ENCODE peak calls at places on chromosomes 2 and 18, in seven cellular contexts. One of them, this sample, is unnamed.

GRCh38 chr2:126668254-126668653 is 12.3 kb downstream of the GYPC start:
- DNase-seq in body of pancreas: no peak
- DNase-seq in activated T-helper 9 cell treated with anti-CD3 and anti-CD28 coated beads, Interleukin-2, amount 50 U/mL, for 16 hours: no peak
- DNase-seq in left ventricle myocardium superior: no peak
- DNase-seq in stimulated activated CD4-positive, alpha-beta T cell treated with anti-CD3 and anti-CD28 coated beads, Interleukin-2, amount 100 ng/mL, for 48 hours: no peak
- DNase-seq in LoVo: no peak
- DNase-seq in stimulated activated CD8-positive, alpha-beta memory T cell treated with anti-CD3 and anti-CD28 coated beads, Interleukin-15, amount 100 ng/mL, for 1 hour: no peak
- DNase-seq in this sample: no peak

GRCh38 chr2:6971502-6971901 is 54.3 kb downstream of the RNF144A start:
- DNase-seq in activated T-helper 9 cell treated with anti-CD3 and anti-CD28 coated beads, Interleukin-2, amount 50 U/mL, for 16 hours: no peak
- DNase-seq in LoVo: no peak
- DNase-seq in left ventricle myocardium superior: no peak
- DNase-seq in stimulated activated CD8-positive, alpha-beta memory T cell treated with anti-CD3 and anti-CD28 coated beads, Interleukin-15, amount 100 ng/mL, for 1 hour: no peak
- DNase-seq in stimulated activated CD4-positive, alpha-beta T cell treated with anti-CD3 and anti-CD28 coated beads, Interleukin-2, amount 100 ng/mL, for 48 hours: no peak
- DNase-seq in body of pancreas: no peak
- DNase-seq in this sample: no peak

GRCh38 chr2:72367530-72368225 is 220.0 kb upstream of the CYP26B1 start:
- DNase-seq in LoVo: peak
- DNase-seq in body of pancreas: peak
- DNase-seq in stimulated activated CD4-positive, alpha-beta T cell treated with anti-CD3 and anti-CD28 coated beads, Interleukin-2, amount 100 ng/mL, for 48 hours: no peak
- DNase-seq in stimulated activated CD8-positive, alpha-beta memory T cell treated with anti-CD3 and anti-CD28 coated beads, Interleukin-15, amount 100 ng/mL, for 1 hour: no peak
- DNase-seq in activated T-helper 9 cell treated with anti-CD3 and anti-CD28 coated beads, Interleukin-2, amount 50 U/mL, for 16 hours: no peak
- DNase-seq in left ventricle myocardium superior: peak
- DNase-seq in this sample: no peak

GRCh38 chr2:118794546-118794945 is 52.9 kb downstream of the EN1 start:
- DNase-seq in stimulated activated CD4-positive, alpha-beta T cell treated with anti-CD3 and anti-CD28 coated beads, Interleukin-2, amount 100 ng/mL, for 48 hours: no peak
- DNase-seq in stimulated activated CD8-positive, alpha-beta memory T cell treated with anti-CD3 and anti-CD28 coated beads, Interleukin-15, amount 100 ng/mL, for 1 hour: no peak
- DNase-seq in LoVo: no peak
- DNase-seq in activated T-helper 9 cell treated with anti-CD3 and anti-CD28 coated beads, Interleukin-2, amount 50 U/mL, for 16 hours: no peak
- DNase-seq in left ventricle myocardium superior: no peak
- DNase-seq in body of pancreas: no peak
- DNase-seq in this sample: no peak

GRCh38 chr18:68489018-68489792 is 225.7 kb downstream of the TMX3 start:
- DNase-seq in body of pancreas: no peak
- DNase-seq in stimulated activated CD8-positive, alpha-beta memory T cell treated with anti-CD3 and anti-CD28 coated beads, Interleukin-15, amount 100 ng/mL, for 1 hour: no peak
- DNase-seq in LoVo: no peak
- DNase-seq in stimulated activated CD4-positive, alpha-beta T cell treated with anti-CD3 and anti-CD28 coated beads, Interleukin-2, amount 100 ng/mL, for 48 hours: no peak
- DNase-seq in activated T-helper 9 cell treated with anti-CD3 and anti-CD28 coated beads, Interleukin-2, amount 50 U/mL, for 16 hours: no peak
- DNase-seq in left ventricle myocardium superior: no peak
- DNase-seq in this sample: no peak

GRCh38 chr18:47931707-47932103 is 1.2 kb upstream of the SMAD2 start:
- DNase-seq in body of pancreas: no peak
- DNase-seq in left ventricle myocardium superior: no peak
- DNase-seq in stimulated activated CD8-positive, alpha-beta memory T cell treated with anti-CD3 and anti-CD28 coated beads, Interleukin-15, amount 100 ng/mL, for 1 hour: no peak
- DNase-seq in LoVo: peak
- DNase-seq in activated T-helper 9 cell treated with anti-CD3 and anti-CD28 coated beads, Interleukin-2, amount 50 U/mL, for 16 hours: no peak
- DNase-seq in stimulated activated CD4-positive, alpha-beta T cell treated with anti-CD3 and anti-CD28 coated beads, Interleukin-2, amount 100 ng/mL, for 48 hours: no peak
- DNase-seq in this sample: no peak

GRCh38 chr2:64400103-64400728 is 53.7 kb upstream of the LGALSL start:
- DNase-seq in left ventricle myocardium superior: no peak
- DNase-seq in LoVo: peak
- DNase-seq in body of pancreas: no peak
- DNase-seq in stimulated activated CD8-positive, alpha-beta memory T cell treated with anti-CD3 and anti-CD28 coated beads, Interleukin-15, amount 100 ng/mL, for 1 hour: no peak
- DNase-seq in stimulated activated CD4-positive, alpha-beta T cell treated with anti-CD3 and anti-CD28 coated beads, Interleukin-2, amount 100 ng/mL, for 48 hours: no peak
- DNase-seq in activated T-helper 9 cell treated with anti-CD3 and anti-CD28 coated beads, Interleukin-2, amount 50 U/mL, for 16 hours: no peak
- DNase-seq in this sample: no peak

GRCh38 chr18:50562686-50563085 is 2.8 kb downstream of the MAPK4 start:
- DNase-seq in LoVo: no peak
- DNase-seq in left ventricle myocardium superior: no peak
- DNase-seq in body of pancreas: no peak
- DNase-seq in stimulated activated CD8-positive, alpha-beta memory T cell treated with anti-CD3 and anti-CD28 coated beads, Interleukin-15, amount 100 ng/mL, for 1 hour: no peak
- DNase-seq in activated T-helper 9 cell treated with anti-CD3 and anti-CD28 coated beads, Interleukin-2, amount 50 U/mL, for 16 hours: no peak
- DNase-seq in stimulated activated CD4-positive, alpha-beta T cell treated with anti-CD3 and anti-CD28 coated beads, Interleukin-2, amount 100 ng/mL, for 48 hours: no peak
- DNase-seq in this sample: no peak

GRCh38 chr18:65835881-65836280 is 85.1 kb downstream of the CDH7 start:
- DNase-seq in body of pancreas: no peak
- DNase-seq in stimulated activated CD8-positive, alpha-beta memory T cell treated with anti-CD3 and anti-CD28 coated beads, Interleukin-15, amount 100 ng/mL, for 1 hour: no peak
- DNase-seq in LoVo: no peak
- DNase-seq in left ventricle myocardium superior: no peak
- DNase-seq in activated T-helper 9 cell treated with anti-CD3 and anti-CD28 coated beads, Interleukin-2, amount 50 U/mL, for 16 hours: no peak
- DNase-seq in stimulated activated CD4-positive, alpha-beta T cell treated with anti-CD3 and anti-CD28 coated beads, Interleukin-2, amount 100 ng/mL, for 48 hours: no peak
- DNase-seq in this sample: no peak

GRCh38 chr2:30686000-30686399 is 121.2 kb downstream of the CAPN13 start:
- DNase-seq in activated T-helper 9 cell treated with anti-CD3 and anti-CD28 coated beads, Interleukin-2, amount 50 U/mL, for 16 hours: no peak
- DNase-seq in LoVo: no peak
- DNase-seq in stimulated activated CD8-positive, alpha-beta memory T cell treated with anti-CD3 and anti-CD28 coated beads, Interleukin-15, amount 100 ng/mL, for 1 hour: no peak
- DNase-seq in stimulated activated CD4-positive, alpha-beta T cell treated with anti-CD3 and anti-CD28 coated beads, Interleukin-2, amount 100 ng/mL, for 48 hours: no peak
- DNase-seq in body of pancreas: no peak
- DNase-seq in left ventricle myocardium superior: no peak
- DNase-seq in this sample: no peak